ENCODE peak calls at places on chromosomes 1 and 21, in eight cellular contexts. F is WERI-Rb-1, T is neural progenitor cell, Y is stomach, D is coronary artery, N is WTC11, Q is fibroblast of pulmonary artery, L is cardiac muscle cell. C is an unnamed sample.
A peak's percentile ranks its signal among the peaks of the same experiment; 100 is the strongest.

GRCh38 chr1:110094931-110095654 is 17.1 kb upstream of the UBL4B start:
- DNase-seq in F (no peak), T (no peak), Y (no peak), D (no peak), N (no peak), Q (no peak), L (peak; percentile 28), C (no peak)

GRCh38 chr21:44927587-44928461 is 7.1 kb upstream of the ITGB2 start:
- DNase-seq in F (no peak), T (no peak), Y (no peak), D (no peak), N (no peak), Q (peak; percentile 49), L (no peak), C (no peak)

GRCh38 chr1:27504588-27505419 is 14.8 kb upstream of the WASF2 start:
- DNase-seq in F (peak; percentile 40), T (peak; percentile 77), Y (peak; percentile 49), D (no peak), N (peak; percentile 58), Q (no peak), L (peak; percentile 86), C (no peak)

GRCh38 chr1:184567648-184568047 is 180.8 kb downstream of the C1orf21 start:
- DNase-seq in F (no peak), T (peak; percentile 24), Y (no peak), D (no peak), N (no peak), Q (peak; percentile 60), L (no peak), C (no peak)

GRCh38 chr1:6519491-6519934 is 28.0 kb upstream of the PLEKHG5 start:
- DNase-seq in F (no peak), T (no peak), Y (peak; percentile 36), D (no peak), N (no peak), Q (no peak), L (no peak), C (no peak)

GRCh38 chr1:8423134-8423701 is 105.3 kb downstream of the SLC45A1 start:
- DNase-seq in F (peak; percentile 33), T (peak; percentile 53), Y (no peak), D (peak; percentile 77), N (peak; percentile 41), Q (no peak), L (peak; percentile 57), C (no peak)

GRCh38 chr1:8031176-8031785 is 5.2 kb upstream of the ERRFI1 start:
- DNase-seq in F (no peak), T (peak; percentile 47), Y (no peak), D (no peak), N (no peak), Q (peak; percentile 84), L (peak; percentile 46), C (no peak)

GRCh38 chr1:108049083-108049819 is 84.3 kb upstream of the VAV3 start:
- DNase-seq in F (peak; percentile 30), T (peak; percentile 41), Y (no peak), D (no peak), N (peak; percentile 44), Q (peak; percentile 18), L (peak; percentile 27), C (no peak)

GRCh38 chr1:226891846-226892533 is 21.6 kb downstream of the PSEN2 start:
- DNase-seq in F (no peak), T (no peak), Y (no peak), D (no peak), N (no peak), Q (peak; percentile 72), L (no peak), C (no peak)

GRCh38 chr1:1819762-1820161 is 41.5 kb upstream of the NADK start:
- DNase-seq in F (no peak), T (no peak), Y (no peak), D (no peak), N (no peak), Q (no peak), L (no peak), C (no peak)

DNA sequence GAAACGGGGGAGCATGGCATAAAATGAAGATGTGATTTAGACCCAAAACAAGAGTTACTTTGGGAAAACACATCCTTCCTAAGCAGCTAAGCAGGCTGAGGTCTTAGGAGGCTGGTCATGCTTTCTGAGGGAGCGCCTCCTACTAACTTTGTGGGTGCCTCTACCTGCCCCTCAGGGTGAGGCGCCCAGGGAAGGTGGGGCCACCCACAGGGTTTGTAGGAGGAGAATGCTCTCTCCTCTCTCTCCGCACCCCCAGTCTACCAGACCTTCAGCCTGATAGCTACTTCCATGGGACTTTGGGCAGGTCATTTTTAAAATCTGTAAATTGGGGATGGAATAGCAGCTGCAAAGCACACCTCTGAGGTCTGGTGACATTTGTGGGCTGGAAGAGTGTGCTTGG is 23.8 kb downstream of the SLC27A3 start:
- DNase-seq in F (no peak), T (no peak), Y (no peak), D (peak; percentile 49), N (no peak), Q (no peak), L (no peak), C (no peak)
- TF ChIP-seq CTCF in F (no peak), T (no peak), Y (no peak), D (no peak), N (no peak), Q (no peak), L (no peak), C (no peak)

DNA sequence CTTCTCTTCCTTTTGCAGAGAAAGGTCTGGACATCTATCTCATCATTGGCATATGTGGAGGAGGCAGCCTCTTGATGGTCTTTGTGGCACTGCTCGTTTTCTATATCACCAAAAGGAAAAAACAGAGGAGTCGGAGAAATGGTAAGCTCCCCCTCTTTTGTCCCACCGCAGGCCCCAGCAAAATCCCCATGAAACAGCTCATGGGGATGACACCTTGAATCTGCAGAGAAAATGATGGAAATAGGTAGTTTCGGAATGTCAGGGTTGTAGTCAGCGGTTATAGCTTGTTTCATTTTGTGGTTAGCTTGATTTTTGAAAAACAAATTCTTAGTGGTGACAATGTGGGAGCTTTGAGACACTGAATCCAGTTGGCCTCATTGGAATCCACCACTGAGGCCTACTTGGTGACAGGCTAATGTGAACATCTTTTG is 10.3 kb downstream of the CD2 start:
- DNase-seq in F (no peak), T (no peak), Y (no peak), D (no peak), N (no peak), Q (no peak), L (no peak), C (no peak)
- TF ChIP-seq CTCF in F (no peak), T (no peak), Y (no peak), D (no peak), N (no peak), Q (no peak), L (no peak), C (no peak)

DNA sequence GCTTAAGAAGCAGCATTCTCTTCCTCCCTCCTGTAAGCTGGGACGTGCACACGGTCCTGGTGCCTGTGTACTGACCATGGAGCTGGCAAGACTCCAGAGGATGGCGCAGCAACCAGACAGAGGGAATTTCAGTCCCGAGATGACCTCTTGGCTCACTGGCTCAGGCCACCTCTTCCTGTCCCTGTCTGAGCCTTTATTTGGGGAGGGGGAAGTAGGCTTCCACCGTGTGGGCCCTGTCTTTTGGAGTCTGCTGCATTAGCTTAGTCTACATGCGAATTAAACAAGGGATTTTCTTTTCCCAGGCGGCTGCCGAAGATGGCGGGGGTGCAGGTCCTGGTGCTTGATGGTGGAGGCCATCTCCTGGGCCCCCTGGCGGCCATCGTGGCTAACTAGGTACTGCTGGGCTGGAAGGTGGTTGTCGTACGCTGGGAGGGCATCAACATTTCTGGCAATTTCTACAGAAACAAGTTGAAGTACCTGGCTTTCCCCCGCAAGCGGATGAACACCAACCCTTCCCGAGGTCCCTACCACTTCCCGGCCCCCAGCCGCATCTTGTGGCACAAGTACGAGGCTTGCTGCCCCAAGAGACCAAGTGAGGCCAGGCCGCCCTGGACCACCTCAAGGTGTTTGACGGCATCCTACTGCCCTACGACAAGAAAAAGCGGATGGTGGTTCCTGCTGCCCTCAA is 10.2 kb downstream of the IL24 start:
- DNase-seq in F (peak; percentile 91), T (peak; percentile 56), Y (no peak), D (no peak), N (peak; percentile 77), Q (no peak), L (peak; percentile 71), C (no peak)
- TF ChIP-seq CTCF in F (peak; percentile 93), T (peak; percentile 46), Y (no peak), D (no peak), N (peak; percentile 48), Q (peak; percentile 18), L (peak; percentile 38), C (peak; percentile 38)

DNA sequence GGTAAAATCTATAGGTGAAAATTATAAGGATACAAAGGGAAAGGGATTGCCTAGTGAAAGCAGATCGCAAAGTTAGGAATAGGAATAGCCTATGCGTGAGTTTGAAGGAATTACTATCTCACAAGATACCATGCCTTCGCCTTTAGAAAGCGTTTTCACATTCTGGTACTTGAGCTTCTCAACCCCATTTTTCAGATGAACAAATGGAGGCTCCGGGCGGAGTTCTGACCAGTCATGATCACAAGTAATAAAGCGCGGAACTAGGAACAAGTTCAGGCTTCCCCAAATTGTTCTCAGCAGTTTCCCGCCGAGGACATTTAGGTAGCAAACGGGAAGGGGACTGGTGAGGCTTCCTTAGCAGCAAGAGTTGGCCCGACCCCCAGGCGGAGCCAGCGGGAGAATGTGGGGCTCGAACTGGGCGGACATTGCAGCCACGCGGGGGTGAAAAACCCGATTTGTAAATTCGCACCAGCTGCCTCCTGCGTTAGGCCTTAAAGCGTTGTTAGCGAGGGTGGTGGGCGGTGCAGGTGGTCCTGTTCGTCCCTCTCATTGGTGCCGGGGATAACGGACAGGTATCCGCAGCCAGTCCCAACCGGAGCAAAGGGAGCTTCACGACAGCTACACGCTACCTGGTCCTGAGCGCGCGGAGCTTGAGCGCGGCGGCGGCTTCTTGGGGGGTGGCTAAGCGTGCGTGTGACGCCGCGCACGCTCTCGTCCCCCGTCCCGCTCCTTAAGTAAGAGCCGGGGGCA is 15.4 kb downstream of the SEMA6C start:
- DNase-seq in F (no peak), T (peak; percentile 95), Y (peak; percentile 71), D (peak; percentile 89), N (peak; percentile 96), Q (peak; percentile 72), L (peak; percentile 87), C (peak; percentile 74)
- TF ChIP-seq CTCF in F (no peak), T (no peak), Y (no peak), D (no peak), N (no peak), Q (no peak), L (peak; percentile 8), C (no peak)

DNA sequence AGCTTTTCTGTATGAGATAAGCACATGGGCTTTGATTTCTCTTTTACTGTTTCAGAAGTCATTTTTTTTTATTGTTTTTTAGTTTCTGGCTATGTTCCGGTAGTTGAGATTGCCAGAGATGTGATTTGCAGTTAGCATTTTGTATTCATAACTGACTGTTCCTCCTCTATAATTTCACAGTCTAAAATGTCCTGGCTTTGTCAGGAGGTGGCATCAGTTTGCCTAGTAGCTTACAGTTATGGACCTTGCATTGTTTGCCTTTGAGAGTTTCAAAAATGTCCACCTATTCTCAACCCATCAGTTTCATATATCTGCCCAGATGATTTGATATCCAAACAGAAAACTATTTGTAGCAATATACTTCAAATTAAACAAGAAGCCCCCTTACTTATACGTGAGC is 39.5 kb upstream of the ST6GALNAC3 start:
- DNase-seq in F (no peak), T (no peak), Y (no peak), D (no peak), N (no peak), Q (peak; percentile 23), L (no peak), C (no peak)
- TF ChIP-seq CTCF in F (no peak), T (peak; percentile 17), Y (peak; percentile 20), D (no peak), N (no peak), Q (peak; percentile 41), L (peak; percentile 41), C (peak; percentile 12)

DNA sequence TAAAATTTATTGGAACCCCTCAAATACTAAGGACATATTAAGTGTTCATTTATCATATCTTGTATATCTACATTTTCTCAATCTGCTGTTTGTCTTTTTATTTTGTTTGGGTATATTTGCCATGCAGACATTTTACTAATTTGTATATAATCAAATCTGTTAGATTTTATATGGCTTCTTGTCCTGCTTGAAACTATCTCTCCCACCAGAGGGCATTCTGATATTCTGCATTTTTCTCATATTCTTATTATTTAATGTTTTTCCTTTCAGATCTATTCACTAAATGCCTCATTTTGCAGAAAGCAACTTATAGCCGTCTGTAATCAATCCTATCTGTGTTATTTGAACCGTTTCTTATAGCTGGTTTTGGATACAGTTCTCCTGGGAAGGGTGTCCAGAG is 745.5 kb downstream of the LRRIQ3 start:
- DNase-seq in F (no peak), T (no peak), Y (no peak), D (no peak), N (no peak), Q (no peak), L (no peak), C (no peak)
- TF ChIP-seq CTCF in F (no peak), T (peak; percentile 15), Y (no peak), D (no peak), N (no peak), Q (no peak), L (no peak), C (peak; percentile 13)

C was measured in progenitor cell of endocrine pancreas.